ENCODE peak calls at places on chromosomes 3 and 15, in nine cellular contexts. One of them, this sample, is unnamed.

GRCh38 chr3:187259171-187259570 is 32.4 kb downstream of the MASP1 start:
- DNase-seq in HCT116: no peak
- DNase-seq in ovary: no peak
- DNase-seq in heart left ventricle: no peak
- DNase-seq in body of pancreas: no peak
- DNase-seq in IMR-90: no peak
- DNase-seq in kidney epithelial cell: no peak
- DNase-seq in tibial nerve: no peak
- DNase-seq in heart right ventricle: no peak
- DNase-seq in this sample: no peak

GRCh38 chr3:123755085-123755484 is 129.0 kb downstream of the MYLK start:
- DNase-seq in HCT116: no peak
- DNase-seq in ovary: no peak
- DNase-seq in heart left ventricle: no peak
- DNase-seq in body of pancreas: peak; percentile 94
- DNase-seq in IMR-90: no peak
- DNase-seq in kidney epithelial cell: peak; percentile 90
- DNase-seq in tibial nerve: no peak
- DNase-seq in heart right ventricle: no peak
- DNase-seq in this sample: no peak

GRCh38 chr3:185934726-185935464 is 2.9 kb downstream of the TRA2B start:
- DNase-seq in HCT116: no peak
- DNase-seq in ovary: no peak
- DNase-seq in heart left ventricle: no peak
- DNase-seq in body of pancreas: no peak
- DNase-seq in IMR-90: peak; percentile 55
- DNase-seq in kidney epithelial cell: no peak
- DNase-seq in tibial nerve: no peak
- DNase-seq in heart right ventricle: no peak
- DNase-seq in this sample: no peak

GRCh38 chr3:187919018-187919417 is 173.8 kb upstream of the BCL6 start:
- DNase-seq in HCT116: no peak
- DNase-seq in ovary: no peak
- DNase-seq in heart left ventricle: no peak
- DNase-seq in body of pancreas: peak; percentile 22
- DNase-seq in IMR-90: no peak
- DNase-seq in kidney epithelial cell: no peak
- DNase-seq in tibial nerve: no peak
- DNase-seq in heart right ventricle: no peak
- DNase-seq in this sample: no peak

GRCh38 chr3:180430896-180431295 is 171.1 kb upstream of the TTC14 start:
- DNase-seq in HCT116: no peak
- DNase-seq in ovary: no peak
- DNase-seq in heart left ventricle: no peak
- DNase-seq in body of pancreas: no peak
- DNase-seq in IMR-90: peak; percentile 31
- DNase-seq in kidney epithelial cell: no peak
- DNase-seq in tibial nerve: no peak
- DNase-seq in heart right ventricle: no peak
- DNase-seq in this sample: no peak

GRCh38 chr3:156509209-156510174 is 45.4 kb downstream of the SSR3 start:
- DNase-seq in HCT116: peak; percentile 37
- DNase-seq in ovary: no peak
- DNase-seq in heart left ventricle: no peak
- DNase-seq in body of pancreas: no peak
- DNase-seq in IMR-90: peak; percentile 66
- DNase-seq in kidney epithelial cell: no peak
- DNase-seq in tibial nerve: no peak
- DNase-seq in heart right ventricle: no peak
- DNase-seq in this sample: no peak

GRCh38 chr3:129612350-129613204 is 6.1 kb upstream of the PLXND1 start:
- DNase-seq in HCT116: no peak
- DNase-seq in ovary: no peak
- DNase-seq in heart left ventricle: peak; percentile 53
- DNase-seq in body of pancreas: no peak
- DNase-seq in IMR-90: peak; percentile 20
- DNase-seq in kidney epithelial cell: no peak
- DNase-seq in tibial nerve: no peak
- DNase-seq in heart right ventricle: no peak
- DNase-seq in this sample: no peak

GRCh38 chr15:70778258-70779076 is 15.1 kb upstream of the UACA start:
- DNase-seq in HCT116: no peak
- DNase-seq in ovary: no peak
- DNase-seq in heart left ventricle: no peak
- DNase-seq in body of pancreas: no peak
- DNase-seq in IMR-90: peak; percentile 94
- DNase-seq in kidney epithelial cell: no peak
- DNase-seq in tibial nerve: no peak
- DNase-seq in heart right ventricle: no peak
- DNase-seq in this sample: no peak

GRCh38 chr3:109852283-109852682 is 514.9 kb upstream of the DPPA4 start:
- DNase-seq in HCT116: no peak
- DNase-seq in ovary: no peak
- DNase-seq in heart left ventricle: no peak
- DNase-seq in body of pancreas: no peak
- DNase-seq in IMR-90: no peak
- DNase-seq in kidney epithelial cell: no peak
- DNase-seq in tibial nerve: no peak
- DNase-seq in heart right ventricle: no peak
- DNase-seq in this sample: no peak

GRCh38 chr3:53996153-53996861 is 104.6 kb upstream of the SELENOK start:
- DNase-seq in HCT116: no peak
- DNase-seq in ovary: no peak
- DNase-seq in heart left ventricle: no peak
- DNase-seq in body of pancreas: no peak
- DNase-seq in IMR-90: no peak
- DNase-seq in kidney epithelial cell: no peak
- DNase-seq in tibial nerve: no peak
- DNase-seq in heart right ventricle: no peak
- DNase-seq in this sample: no peak
- H3K27me3 ChIP-seq in HCT116: peaks cover 4% of the 10 kb centered on the region
- H3K27me3 ChIP-seq in ovary: no peaks in the 10 kb centered on the region
- H3K27me3 ChIP-seq in heart left ventricle: no peaks in the 10 kb centered on the region
- H3K27me3 ChIP-seq in body of pancreas: no peaks in the 10 kb centered on the region
- H3K27me3 ChIP-seq in IMR-90: no peaks in the 10 kb centered on the region
- H3K27me3 ChIP-seq in kidney epithelial cell: no peaks in the 10 kb centered on the region
- H3K27me3 ChIP-seq in tibial nerve: no peaks in the 10 kb centered on the region
- H3K27me3 ChIP-seq in heart right ventricle: no peaks in the 10 kb centered on the region
- H3K27me3 ChIP-seq in this sample: no peaks in the 10 kb centered on the region

GRCh38 chr3:140206196-140207040 is 271.4 kb downstream of the CLSTN2 start:
- DNase-seq in HCT116: no peak
- DNase-seq in ovary: no peak
- DNase-seq in heart left ventricle: no peak
- DNase-seq in body of pancreas: peak; percentile 7
- DNase-seq in IMR-90: peak; percentile 18
- DNase-seq in kidney epithelial cell: no peak
- DNase-seq in tibial nerve: no peak
- DNase-seq in heart right ventricle: peak; percentile 17
- DNase-seq in this sample: no peak
- TF ChIP-seq CTCF in HCT116: no peak
- TF ChIP-seq CTCF in ovary: no peak
- TF ChIP-seq CTCF in heart left ventricle: peak; percentile 26
- TF ChIP-seq CTCF in body of pancreas: peak; percentile 26
- TF ChIP-seq CTCF in IMR-90: no peak
- TF ChIP-seq CTCF in kidney epithelial cell: peak; percentile 53
- TF ChIP-seq CTCF in tibial nerve: no peak
- TF ChIP-seq CTCF in heart right ventricle: no peak
- TF ChIP-seq CTCF in this sample: peak; percentile 21

DNA sequence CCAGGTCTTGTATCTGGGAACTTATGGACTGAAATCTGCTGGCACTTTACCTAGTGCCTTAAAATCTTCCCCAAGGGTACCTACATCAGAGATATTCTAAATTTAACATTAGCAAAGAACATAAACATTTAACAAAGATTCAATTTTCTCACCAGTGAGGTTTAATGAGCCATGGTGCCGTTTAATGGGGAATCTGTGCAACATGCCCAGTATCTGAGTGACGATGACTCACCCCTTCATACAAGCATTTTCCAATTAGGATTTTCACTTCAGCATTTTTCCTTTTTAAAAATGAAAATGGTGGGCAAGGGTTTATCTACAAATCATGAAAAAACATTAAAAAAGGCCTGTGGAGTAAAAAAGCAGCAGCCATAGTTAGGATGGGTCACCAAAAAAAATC is 189.4 kb downstream of the SLC9A9 start:
- DNase-seq in HCT116: no peak
- DNase-seq in ovary: no peak
- DNase-seq in heart left ventricle: no peak
- DNase-seq in body of pancreas: no peak
- DNase-seq in IMR-90: no peak
- DNase-seq in kidney epithelial cell: peak; percentile 68
- DNase-seq in tibial nerve: no peak
- DNase-seq in heart right ventricle: no peak
- DNase-seq in this sample: no peak
- H3K4me3 ChIP-seq in HCT116: no peak overlapping the region
- H3K4me3 ChIP-seq in ovary: no peak overlapping the region
- H3K4me3 ChIP-seq in heart left ventricle: no peak overlapping the region
- H3K4me3 ChIP-seq in body of pancreas: no peak overlapping the region
- H3K4me3 ChIP-seq in IMR-90: no peak overlapping the region
- H3K4me3 ChIP-seq in kidney epithelial cell: no peak overlapping the region
- H3K4me3 ChIP-seq in tibial nerve: no peak overlapping the region
- H3K4me3 ChIP-seq in heart right ventricle: no peak overlapping the region
- H3K4me3 ChIP-seq in this sample: no peak overlapping the region

DNA sequence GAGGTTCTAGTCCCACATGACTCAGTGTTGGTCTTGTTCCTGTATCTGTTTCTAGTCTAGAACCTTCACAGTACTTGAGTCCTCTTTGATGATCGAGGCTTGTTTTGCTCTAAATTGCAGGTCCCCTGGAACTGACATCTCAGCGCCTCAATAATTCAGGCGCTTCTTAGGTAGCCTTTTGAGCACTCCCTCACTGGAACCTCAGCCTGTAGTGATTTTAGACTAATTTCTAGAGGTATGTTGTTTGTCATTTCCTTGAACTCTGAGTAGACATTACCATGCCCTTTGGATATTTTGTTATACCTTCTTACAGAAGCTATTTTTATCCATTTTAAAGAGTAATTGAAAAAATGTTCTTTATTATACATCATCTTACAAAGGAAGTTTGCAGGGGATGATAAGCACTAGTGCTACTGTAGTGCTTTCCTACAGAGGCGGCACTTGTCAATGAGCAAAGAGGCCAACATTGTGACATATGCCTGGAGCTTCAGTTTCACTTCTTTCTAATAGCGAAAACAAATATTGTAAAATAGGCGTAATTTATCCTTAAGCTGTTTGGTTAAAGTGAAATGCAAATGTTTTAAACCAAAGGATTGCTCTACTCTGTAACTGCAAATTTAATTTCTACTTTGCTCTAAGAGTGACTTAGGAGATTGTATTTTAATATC is 75.7 kb downstream of the EFL1 start:
- DNase-seq in HCT116: no peak
- DNase-seq in ovary: no peak
- DNase-seq in heart left ventricle: no peak
- DNase-seq in body of pancreas: no peak
- DNase-seq in IMR-90: no peak
- DNase-seq in kidney epithelial cell: no peak
- DNase-seq in tibial nerve: no peak
- DNase-seq in heart right ventricle: no peak
- DNase-seq in this sample: no peak
- H3K27me3 ChIP-seq in HCT116: no peaks in the 10 kb centered on the region
- H3K27me3 ChIP-seq in ovary: no peaks in the 10 kb centered on the region
- H3K27me3 ChIP-seq in heart left ventricle: no peaks in the 10 kb centered on the region
- H3K27me3 ChIP-seq in body of pancreas: no peaks in the 10 kb centered on the region
- H3K27me3 ChIP-seq in IMR-90: no peaks in the 10 kb centered on the region
- H3K27me3 ChIP-seq in kidney epithelial cell: no peaks in the 10 kb centered on the region
- H3K27me3 ChIP-seq in tibial nerve: no peaks in the 10 kb centered on the region
- H3K27me3 ChIP-seq in heart right ventricle: no peaks in the 10 kb centered on the region
- H3K27me3 ChIP-seq in this sample: no peaks in the 10 kb centered on the region

GRCh38 chr3:62632510-62633294 is 242.5 kb downstream of the CADPS start:
- DNase-seq in HCT116: no peak
- DNase-seq in ovary: no peak
- DNase-seq in heart left ventricle: no peak
- DNase-seq in body of pancreas: no peak
- DNase-seq in IMR-90: no peak
- DNase-seq in kidney epithelial cell: no peak
- DNase-seq in tibial nerve: no peak
- DNase-seq in heart right ventricle: no peak
- DNase-seq in this sample: no peak
- TF ChIP-seq CTCF in HCT116: peak; percentile 28
- TF ChIP-seq CTCF in ovary: no peak
- TF ChIP-seq CTCF in heart left ventricle: no peak
- TF ChIP-seq CTCF in body of pancreas: no peak
- TF ChIP-seq CTCF in IMR-90: no peak
- TF ChIP-seq CTCF in kidney epithelial cell: peak; percentile 8
- TF ChIP-seq CTCF in tibial nerve: no peak
- TF ChIP-seq CTCF in heart right ventricle: no peak
- TF ChIP-seq CTCF in this sample: no peak

GRCh38 chr3:76812649-76813048 is 227.2 kb upstream of the ROBO2 start:
- DNase-seq in HCT116: no peak
- DNase-seq in ovary: no peak
- DNase-seq in heart left ventricle: no peak
- DNase-seq in body of pancreas: no peak
- DNase-seq in IMR-90: no peak
- DNase-seq in kidney epithelial cell: no peak
- DNase-seq in tibial nerve: no peak
- DNase-seq in heart right ventricle: no peak
- DNase-seq in this sample: no peak

DNA sequence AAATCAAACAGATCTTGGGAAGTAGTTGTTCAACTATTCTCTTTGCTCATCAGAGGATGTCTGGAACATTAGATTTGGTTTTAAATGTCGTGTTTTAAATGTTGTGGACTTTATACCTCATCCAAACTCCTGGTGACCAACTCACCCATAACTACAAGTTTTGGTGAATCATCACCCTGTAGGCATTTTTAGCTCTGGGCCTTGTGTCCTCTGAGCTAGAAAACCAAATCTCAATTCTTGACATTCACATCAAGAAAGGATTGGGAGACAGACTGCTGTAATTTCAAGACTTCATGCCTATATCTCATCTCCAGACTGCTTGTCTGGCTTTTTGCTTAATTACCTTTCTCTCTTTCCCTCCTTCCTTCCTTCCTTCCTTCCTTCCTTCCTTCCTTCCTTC is 228.5 kb upstream of the ROBO2 start:
- DNase-seq in HCT116: no peak
- DNase-seq in ovary: no peak
- DNase-seq in heart left ventricle: no peak
- DNase-seq in body of pancreas: no peak
- DNase-seq in IMR-90: peak; percentile 1
- DNase-seq in kidney epithelial cell: no peak
- DNase-seq in tibial nerve: no peak
- DNase-seq in heart right ventricle: no peak
- DNase-seq in this sample: no peak
- H3K4me3 ChIP-seq in HCT116: no peak overlapping the region
- H3K4me3 ChIP-seq in ovary: no peak overlapping the region
- H3K4me3 ChIP-seq in heart left ventricle: no peak overlapping the region
- H3K4me3 ChIP-seq in body of pancreas: no peak overlapping the region
- H3K4me3 ChIP-seq in IMR-90: no peak overlapping the region
- H3K4me3 ChIP-seq in kidney epithelial cell: no peak overlapping the region
- H3K4me3 ChIP-seq in tibial nerve: no peak overlapping the region
- H3K4me3 ChIP-seq in heart right ventricle: no peak overlapping the region
- H3K4me3 ChIP-seq in this sample: no peak overlapping the region

This sample was measured in dorsolateral prefrontal cortex.